ENCODE peak calls at places on chromosomes 4 and X, in eight cellular contexts. S is posterior cingulate gyrus; R is dermis blood vessel endothelial cell; Q is ACHN; H is activated CD4-positive, alpha-beta T cell treated with anti-CD3 and anti-CD28 coated beads, Interleukin-2, amount 10 ng/mL, durations not matched to agents 7 days and 5 days; E is cardiac septum; C is AG04450; P is ovary. A is an unnamed sample.

GRCh38 chr4:52947691-52948397 is 85.7 kb downstream of the RASL11B start:
- DNase-seq in Q (no peak), C (no peak), H (no peak), R (no peak), P (no peak), E (no peak), S (no peak), A (no peak)

GRCh38 chr4:74092957-74093356 is 6.0 kb downstream of the CXCL2 start:
- DNase-seq in H (no peak), P (no peak), Q (no peak), S (no peak), R (no peak), C (no peak), E (no peak), A (no peak)

GRCh38 chrX:33855251-33855650 is 276.9 kb downstream of the FAM47A start:
- DNase-seq in C (no peak), P (no peak), E (no peak), R (no peak), H (no peak), Q (no peak), S (no peak), A (no peak)

GRCh38 chr4:6601661-6602250 is 26.8 kb downstream of the MAN2B2 start:
- DNase-seq in E (no peak), S (no peak), C (no peak), H (no peak), P (no peak), R (no peak), Q (no peak), A (no peak)

GRCh38 chr4:164935363-164935762 is 42.1 kb downstream of the TRIM61 start:
- DNase-seq in C (no peak), E (no peak), R (no peak), H (no peak), Q (peak; percentile 35), P (no peak), S (no peak), A (no peak)

GRCh38 chr4:53306729-53307128 is 59.1 kb downstream of the SCFD2 start:
- DNase-seq in H (no peak), Q (no peak), P (no peak), R (peak; percentile 60), E (no peak), C (no peak), S (no peak), A (no peak)

GRCh38 chrX:20060961-20061868 is 55.5 kb downstream of the MAP7D2 start:
- DNase-seq in H (no peak), C (no peak), P (no peak), E (no peak), R (no peak), S (no peak), Q (no peak), A (no peak)

GRCh38 chr4:138893991-138894390 is 121.6 kb upstream of the NOCT start:
- DNase-seq in P (no peak), S (no peak), R (no peak), H (no peak), C (no peak), Q (no peak), E (no peak), A (no peak)

GRCh38 chrX:110417128-110417527 is 58.5 kb downstream of the RTL9 start:
- DNase-seq in H (no peak), E (no peak), S (no peak), Q (no peak), C (no peak), R (no peak), P (no peak), A (no peak)

GRCh38 chr4:176277162-176277904 is 8.3 kb upstream of the ASB5 start:
- DNase-seq in C (peak; percentile 43), E (no peak), P (peak; percentile 51), H (peak; percentile 10), R (peak; percentile 55), Q (peak; percentile 75), S (peak; percentile 25), A (no peak)

GRCh38 chr4:85677286-85677685 is 202.3 kb downstream of the ARHGAP24 start:
- DNase-seq in R (peak; percentile 58), E (no peak), P (no peak), C (no peak), Q (no peak), S (no peak), H (no peak), A (no peak)

GRCh38 chrX:154775611-154776349 is 13.1 kb downstream of the DKC1 start:
- DNase-seq in P (no peak), S (peak; percentile 17), E (no peak), R (peak; percentile 29), Q (peak; percentile 59), H (no peak), C (no peak), A (no peak)

GRCh38 chr4:16019666-16020065 is 56.7 kb upstream of the FGFBP2 start:
- DNase-seq in R (no peak), S (no peak), E (no peak), P (no peak), H (no peak), Q (no peak), C (no peak), A (no peak)

GRCh38 chr4:6641164-6641970 is 882 bp downstream of the MRFAP1 start:
- DNase-seq in R (peak; percentile 69), H (peak; percentile 52), C (no peak), S (no peak), P (peak; percentile 78), E (peak; percentile 79), Q (peak; percentile 55), A (peak; percentile 59)

GRCh38 chrX:7252013-7252610 is 104.2 kb upstream of the PUDP start:
- DNase-seq in R (no peak), Q (no peak), H (no peak), C (no peak), S (no peak), E (no peak), P (no peak), A (no peak)

GRCh38 chr4:104491826-104492771 is 2.6 kb downstream of the CXXC4 start:
- DNase-seq in Q (no peak), P (peak; percentile 30), E (no peak), R (no peak), H (no peak), S (no peak), C (no peak), A (no peak)

GRCh38 chr4:24794111-24794860 is 1.1 kb upstream of the SOD3 start:
- DNase-seq in H (no peak), R (no peak), Q (peak; percentile 14), C (no peak), S (no peak), E (no peak), P (no peak), A (no peak)